ENCODE peak calls at places on chromosomes 7 and 10, in nine cellular contexts. Q, I, M, B, P, H, D, A and C are unnamed samples.

GRCh38 chr10:79038841-79039201 is 29.9 kb upstream of the ZMIZ1 start:
- DNase-seq in Q (no peak), I (no peak), M (peak; percentile 3), B (no peak), P (peak; percentile 33), H (no peak), D (peak; percentile 38), A (no peak), C (no peak)

GRCh38 chr10:117090831-117091230 is 47.2 kb downstream of the VAX1 start:
- DNase-seq in Q (no peak), I (no peak), M (no peak), B (no peak), P (no peak), H (no peak), D (no peak), A (no peak), C (no peak)

GRCh38 chr10:98267894-98268693 is at the start of gene LOXL4:
- DNase-seq in Q (no peak), I (peak; percentile 53), M (peak; percentile 30), B (no peak), P (no peak), H (peak; percentile 89), D (peak; percentile 75), A (no peak), C (peak; percentile 19)

GRCh38 chr10:5042922-5043321 is 39.3 kb upstream of the AKR1C2 start:
- DNase-seq in Q (no peak), I (no peak), M (no peak), B (no peak), P (no peak), H (no peak), D (no peak), A (no peak), C (no peak)

GRCh38 chr7:30173058-30173897 is 38.5 kb downstream of the MTURN start:
- DNase-seq in Q (peak; percentile 99), I (no peak), M (peak; percentile 90), B (no peak), P (peak; percentile 90), H (no peak), D (peak; percentile 57), A (peak; percentile 72), C (peak; percentile 97)

GRCh38 chr10:30687698-30688213 is 58.2 kb upstream of the LYZL2 start:
- DNase-seq in Q (peak; percentile 57), I (peak; percentile 92), M (peak; percentile 77), B (peak; percentile 83), P (peak; percentile 92), H (peak; percentile 37), D (peak; percentile 96), A (peak; percentile 64), C (peak; percentile 73)

GRCh38 chr10:100341953-100342626 is 4.9 kb upstream of the SCD start:
- DNase-seq in Q (peak; percentile 59), I (peak; percentile 77), M (peak; percentile 60), B (no peak), P (no peak), H (peak; percentile 88), D (peak; percentile 39), A (peak; percentile 19), C (peak; percentile 62)

GRCh38 chr7:135490783-135491182 is 19.1 kb downstream of the CNOT4 start:
- DNase-seq in Q (peak; percentile 61), I (peak; percentile 54), M (peak; percentile 24), B (no peak), P (no peak), H (no peak), D (no peak), A (no peak), C (peak; percentile 12)

GRCh38 chr10:117268258-117268657 is 27.3 kb downstream of the SLC18A2 start:
- DNase-seq in Q (no peak), I (no peak), M (no peak), B (no peak), P (peak; percentile 32), H (no peak), D (no peak), A (no peak), C (no peak)

GRCh38 chr7:14748461-14748860 is 154.1 kb downstream of the DGKB start:
- DNase-seq in Q (peak; percentile 90), I (peak; percentile 84), M (peak; percentile 88), B (no peak), P (no peak), H (no peak), D (no peak), A (no peak), C (peak; percentile 98)

GRCh38 chr10:129811208-129811607 is 152.9 kb downstream of the EBF3 start:
- DNase-seq in Q (no peak), I (no peak), M (no peak), B (no peak), P (no peak), H (no peak), D (no peak), A (no peak), C (no peak)

GRCh38 chr10:22620140-22620857 is 94.1 kb downstream of the PIP4K2A start:
- DNase-seq in Q (peak; percentile 90), I (no peak), M (peak; percentile 97), B (no peak), P (peak; percentile 94), H (peak; percentile 58), D (no peak), A (peak; percentile 30), C (peak; percentile 98)